ENCODE peak calls at places on chromosomes 4 and X, in nine cellular contexts. F is natural killer cell treated with Interleukin-12 subunit alpha and Interleukin-12 subunit beta and Interleukin-15 and Interleukin-18, amount 100 ng/mL, for 72 hours; W is AG10803; X is ELR; S is H1; Z is M059J; G is adrenal gland; P is NCI-H748 treated with DMSO at 0.1 percent for 48 hours; I is cortex of kidney. R is an unnamed sample.

GRCh38 chr4:40502220-40502619 is 127.4 kb downstream of the RBM47 start:
- DNase-seq in F (no peak), W (no peak), X (no peak), S (no peak), Z (no peak), G (no peak), P (no peak), I (no peak), R (no peak)

GRCh38 chrX:112889400-112889799 is 48.8 kb upstream of the AMOT start:
- DNase-seq in F (no peak), W (no peak), X (no peak), S (no peak), Z (no peak), G (no peak), P (no peak), I (no peak), R (no peak)

GRCh38 chr4:84644087-84644486 is 61.2 kb downstream of the CDS1 start:
- DNase-seq in F (no peak), W (no peak), X (no peak), S (no peak), Z (no peak), G (no peak), P (no peak), I (no peak), R (no peak)

GRCh38 chr4:84582988-84583870 is at the start of gene CDS1:
- DNase-seq in F (no peak), W (no peak), X (peak; percentile 18), S (no peak), Z (peak; percentile 25), G (peak; percentile 58), P (peak; percentile 74), I (no peak), R (peak; percentile 7)

GRCh38 chr4:161256716-161257115 is 907.1 kb downstream of the FSTL5 start:
- DNase-seq in F (no peak), W (no peak), X (peak; percentile 43), S (no peak), Z (peak; percentile 6), G (no peak), P (no peak), I (no peak), R (no peak)

GRCh38 chr4:111449657-111450056 is 695.6 kb upstream of the FAM241A start:
- DNase-seq in F (no peak), W (no peak), X (peak; percentile 20), S (no peak), Z (no peak), G (no peak), P (no peak), I (no peak), R (no peak)

GRCh38 chr4:153798901-153799707 is 10.2 kb upstream of the SFRP2 start:
- DNase-seq in F (no peak), W (peak; percentile 74), X (no peak), S (no peak), Z (no peak), G (no peak), P (no peak), I (no peak), R (no peak)

GRCh38 chr4:42654606-42655005 is 2.3 kb downstream of the ATP8A1 start:
- DNase-seq in F (no peak), W (peak; percentile 59), X (peak; percentile 59), S (no peak), Z (peak; percentile 91), G (peak; percentile 86), P (no peak), I (no peak), R (peak; percentile 62)

GRCh38 chr4:6032249-6033244 is 14.3 kb upstream of the C4orf50 start:
- DNase-seq in F (no peak), W (peak; percentile 2), X (no peak), S (no peak), Z (peak; percentile 6), G (no peak), P (no peak), I (no peak), R (no peak)

R was measured in EH.